ENCODE peak calls at places on chromosome 2, in six cellular contexts. C, N, Y, P, B and I are unnamed samples.

GRCh38 chr2:231370749-231371429 is 24.6 kb upstream of the B3GNT7 start:
- DNase-seq in C (no peak), N (no peak), Y (no peak), P (no peak), B (no peak), I (no peak)

GRCh38 chr2:55865095-55865835 is 58.3 kb downstream of the EFEMP1 start:
- DNase-seq in C (no peak), N (no peak), Y (no peak), P (no peak), B (no peak), I (no peak)

GRCh38 chr2:174836345-174836999 is 72.2 kb upstream of the CHRNA1 start:
- DNase-seq in C (peak), N (no peak), Y (no peak), P (no peak), B (no peak), I (no peak)

GRCh38 chr2:157439792-157440186 is 4.1 kb downstream of the CYTIP start:
- DNase-seq in C (no peak), N (no peak), Y (no peak), P (no peak), B (no peak), I (no peak)

GRCh38 chr2:165758276-165758675 is 35.8 kb downstream of the GALNT3 start:
- DNase-seq in C (no peak), N (no peak), Y (no peak), P (no peak), B (no peak), I (no peak)

GRCh38 chr2:176114930-176115625 is 1.5 kb upstream of the HOXD10 start:
- DNase-seq in C (no peak), N (no peak), Y (no peak), P (peak), B (no peak), I (no peak)

GRCh38 chr2:172823451-172823850 is 87.8 kb downstream of the RAPGEF4 start:
- DNase-seq in C (no peak), N (no peak), Y (no peak), P (no peak), B (no peak), I (no peak)

GRCh38 chr2:127164761-127165538 is 55.1 kb downstream of the CYP27C1 start:
- DNase-seq in C (no peak), N (no peak), Y (no peak), P (no peak), B (no peak), I (no peak)

GRCh38 chr2:191846787-191847620 is at the start of gene CAVIN2:
- DNase-seq in C (peak), N (no peak), Y (no peak), P (peak), B (no peak), I (peak)

GRCh38 chr2:55120634-55121359 is 70.5 kb upstream of the RTN4 start:
- DNase-seq in C (peak), N (peak), Y (no peak), P (peak), B (peak), I (no peak)

GRCh38 chr2:160747771-160748170 is 254.2 kb upstream of the RBMS1 start:
- DNase-seq in C (peak), N (no peak), Y (no peak), P (no peak), B (no peak), I (no peak)

GRCh38 chr2:131039535-131039907 is 53.7 kb downstream of the FAM168B start:
- DNase-seq in C (no peak), N (peak), Y (no peak), P (no peak), B (peak), I (no peak)

GRCh38 chr2:69083126-69083733 is 70.3 kb downstream of the ANTXR1 start:
- DNase-seq in C (peak), N (no peak), Y (no peak), P (no peak), B (no peak), I (no peak)

GRCh38 chr2:237870126-237870525 is 10.7 kb downstream of the RAMP1 start:
- DNase-seq in C (no peak), N (no peak), Y (no peak), P (no peak), B (no peak), I (no peak)